ENCODE peak calls at places on chromosome 1, in nine cellular contexts. E is SHP77 treated with DMSO at 0.1 percent for 48 hours; B is Peyer's patch; W is adrenal gland; H is BE2C; R is sigmoid colon; A is stimulated activated CD4-positive, alpha-beta T cell treated with anti-CD3 and anti-CD28 coated beads, Interleukin-15, amount 100 ng/mL, for 1 hour; L is WTC11; M is RWPE1. K is an unnamed sample.
A peak's percentile ranks its signal among the peaks of the same experiment; 100 is the strongest.

GRCh38 chr1:199463521-199464127 is 563.9 kb upstream of the NR5A2 start:
- DNase-seq in B (no peak), A (no peak), E (no peak), W (no peak), R (no peak), M (peak; percentile 42), L (peak; percentile 51), H (peak; percentile 71), K (peak; percentile 80)

GRCh38 chr1:46549697-46550681 is 1.5 kb downstream of the KNCN start:
- DNase-seq in H (peak; percentile 48), B (peak; percentile 60), A (no peak), E (no peak), W (no peak), R (no peak), L (no peak), M (no peak), K (no peak)

GRCh38 chr1:246828818-246829217 is 102.9 kb downstream of the AHCTF1 start:
- DNase-seq in B (no peak), L (no peak), R (no peak), E (no peak), H (no peak), M (no peak), W (no peak), A (no peak), K (no peak)

GRCh38 chr1:186511761-186512637 is 51.1 kb upstream of the PDC start:
- DNase-seq in H (no peak), R (no peak), L (no peak), E (no peak), A (no peak), M (no peak), B (no peak), W (no peak), K (no peak)

GRCh38 chr1:231695439-231696255 is 69.1 kb downstream of the DISC1 start:
- DNase-seq in B (no peak), M (no peak), R (no peak), L (no peak), A (no peak), H (peak; percentile 64), W (no peak), E (no peak), K (no peak)

GRCh38 chr1:10252508-10252907 is 42.1 kb downstream of the KIF1B start:
- DNase-seq in M (no peak), L (no peak), E (no peak), R (no peak), W (peak; percentile 39), A (no peak), H (no peak), B (no peak), K (peak; percentile 77)

GRCh38 chr1:219278288-219278687 is 104.6 kb downstream of the LYPLAL1 start:
- DNase-seq in E (no peak), H (no peak), M (no peak), A (no peak), W (no peak), R (no peak), L (no peak), B (no peak), K (no peak)

GRCh38 chr1:16394178-16394521 is 27.1 kb downstream of the SZRD1 start:
- DNase-seq in M (no peak), W (no peak), R (no peak), E (no peak), L (no peak), B (no peak), H (no peak), A (no peak), K (no peak)